ENCODE peak calls at places on chromosomes 11 and 22, in five cellular contexts. G is AG04450, Q is astrocyte of the spinal cord, H is cardiac fibroblast, R is heart right ventricle. Y is an unnamed sample.

GRCh38 chr22:44707752-44708151 is 5.7 kb downstream of the PRR5 start:
- DNase-seq in G (no peak), Q (no peak), H (no peak), R (no peak), Y (no peak)

GRCh38 chr11:28585007-28585406 is 476.8 kb downstream of the METTL15 start:
- DNase-seq in G (no peak), Q (peak), H (peak), R (no peak), Y (peak)

GRCh38 chr22:44683237-44683636 is 18.8 kb upstream of the PRR5 start:
- DNase-seq in G (no peak), Q (no peak), H (no peak), R (no peak), Y (no peak)

GRCh38 chr11:126257764-126258163 is 10.9 kb downstream of the SRPRA start:
- DNase-seq in G (peak), Q (peak), H (peak), R (no peak), Y (no peak)

GRCh38 chr22:47395481-47395880 is 633.0 kb downstream of the TBC1D22A start:
- DNase-seq in G (no peak), Q (peak), H (peak), R (no peak), Y (no peak)

GRCh38 chr11:70671083-70671482 is 272.8 kb downstream of the CTTN start:
- DNase-seq in G (no peak), Q (no peak), H (no peak), R (no peak), Y (no peak)

GRCh38 chr11:75428301-75428724 is 4.7 kb downstream of the KLHL35 start:
- DNase-seq in G (peak), Q (peak), H (peak), R (peak), Y (peak)

GRCh38 chr11:61835663-61836024 is 7.5 kb downstream of the FADS2 start:
- DNase-seq in G (no peak), Q (no peak), H (no peak), R (no peak), Y (no peak)

GRCh38 chr11:79472736-79473536 is 32.1 kb upstream of the TENM4 start:
- DNase-seq in G (no peak), Q (no peak), H (no peak), R (no peak), Y (no peak)

GRCh38 chr11:126072141-126072741 is 9.6 kb upstream of the CDON start:
- DNase-seq in G (no peak), Q (peak), H (no peak), R (no peak), Y (no peak)

GRCh38 chr11:121389651-121390050 is 62.5 kb upstream of the SORL1 start:
- DNase-seq in G (no peak), Q (peak), H (no peak), R (peak), Y (no peak)

GRCh38 chr11:95364324-95365295 is 133.6 kb upstream of the SESN3 start:
- DNase-seq in G (no peak), Q (peak), H (peak), R (no peak), Y (no peak)

GRCh38 chr11:8642226-8642625 is 40.2 kb downstream of the TRIM66 start:
- DNase-seq in G (no peak), Q (no peak), H (no peak), R (no peak), Y (no peak)

GRCh38 chr22:41382610-41383009 is 868 bp downstream of the TEF start:
- DNase-seq in G (no peak), Q (no peak), H (no peak), R (peak), Y (no peak)

GRCh38 chr11:17611503-17612220 is 64.6 kb downstream of the OTOG start:
- DNase-seq in G (no peak), Q (no peak), H (no peak), R (no peak), Y (no peak)

GRCh38 chr11:134063991-134064747 is 4.7 kb upstream of the JAM3 start:
- DNase-seq in G (no peak), Q (no peak), H (no peak), R (no peak), Y (no peak)

GRCh38 chr11:313787-314547 is at the start of gene IFITM1:
- DNase-seq in G (peak), Q (peak), H (peak), R (peak), Y (peak)

GRCh38 chr11:92324890-92325289 is 100.3 kb downstream of the FAT3 start:
- DNase-seq in G (no peak), Q (no peak), H (no peak), R (no peak), Y (no peak)

GRCh38 chr11:78212586-78213371 is 24.1 kb downstream of the USP35 start:
- DNase-seq in G (no peak), Q (peak), H (peak), R (no peak), Y (no peak)

GRCh38 chr11:118908931-118909618 is 16.7 kb downstream of the BCL9L start:
- DNase-seq in G (peak), Q (peak), H (peak), R (peak), Y (peak)

GRCh38 chr11:62752994-62753735 is 795 bp downstream of the ZBTB3 start:
- DNase-seq in G (no peak), Q (no peak), H (no peak), R (no peak), Y (no peak)

GRCh38 chr11:39177678-39178077 is 2281.8 kb downstream of the LRRC4C start:
- DNase-seq in G (no peak), Q (no peak), H (no peak), R (no peak), Y (no peak)

GRCh38 chr11:44088377-44088776 is 7.1 kb upstream of the EXT2 start:
- DNase-seq in G (no peak), Q (no peak), H (no peak), R (no peak), Y (no peak)

GRCh38 chr11:103648670-103649400 is 387.6 kb upstream of the DDI1 start:
- DNase-seq in G (no peak), Q (peak), H (peak), R (no peak), Y (no peak)

GRCh38 chr11:77725433-77725832 is 87.8 kb upstream of the CLNS1A start:
- DNase-seq in G (no peak), Q (no peak), H (no peak), R (no peak), Y (no peak)

GRCh38 chr11:83713701-83714100 is 427.5 kb upstream of the CCDC90B start:
- DNase-seq in G (no peak), Q (peak), H (peak), R (no peak), Y (no peak)

GRCh38 chr11:72072348-72072747 is 8.0 kb downstream of the NUMA1 start:
- DNase-seq in G (peak), Q (peak), H (peak), R (no peak), Y (peak)

GRCh38 chr22:40855960-40856512 is 403 bp downstream of the ST13 start:
- DNase-seq in G (no peak), Q (peak), H (peak), R (peak), Y (no peak)

GRCh38 chr11:45305874-45306623 is 19.9 kb upstream of the SYT13 start:
- DNase-seq in G (no peak), Q (no peak), H (no peak), R (no peak), Y (no peak)

GRCh38 chr22:33898121-33898520 is 22.2 kb downstream of the LARGE1 start:
- DNase-seq in G (no peak), Q (no peak), H (no peak), R (no peak), Y (no peak)

GRCh38 chr22:50296658-50297490 is 10.6 kb downstream of the PLXNB2 start:
- DNase-seq in G (no peak), Q (no peak), H (no peak), R (no peak), Y (no peak)

GRCh38 chr22:42440728-42441127 is 8.5 kb upstream of the NFAM1 start:
- DNase-seq in G (no peak), Q (no peak), H (no peak), R (no peak), Y (no peak)

GRCh38 chr11:67371549-67372231 is 1.7 kb downstream of the CLCF1 start:
- DNase-seq in G (no peak), Q (peak), H (peak), R (no peak), Y (no peak)

GRCh38 chr11:67369801-67370284 is 3.6 kb downstream of the CLCF1 start:
- DNase-seq in G (no peak), Q (peak), H (no peak), R (no peak), Y (no peak)

GRCh38 chr11:67372232-67372992 is 986 bp downstream of the CLCF1 start:
- DNase-seq in G (no peak), Q (no peak), H (no peak), R (no peak), Y (no peak)

GRCh38 chr11:67370351-67371076 is 2.9 kb downstream of the CLCF1 start:
- DNase-seq in G (peak), Q (no peak), H (peak), R (no peak), Y (no peak)

DNA sequence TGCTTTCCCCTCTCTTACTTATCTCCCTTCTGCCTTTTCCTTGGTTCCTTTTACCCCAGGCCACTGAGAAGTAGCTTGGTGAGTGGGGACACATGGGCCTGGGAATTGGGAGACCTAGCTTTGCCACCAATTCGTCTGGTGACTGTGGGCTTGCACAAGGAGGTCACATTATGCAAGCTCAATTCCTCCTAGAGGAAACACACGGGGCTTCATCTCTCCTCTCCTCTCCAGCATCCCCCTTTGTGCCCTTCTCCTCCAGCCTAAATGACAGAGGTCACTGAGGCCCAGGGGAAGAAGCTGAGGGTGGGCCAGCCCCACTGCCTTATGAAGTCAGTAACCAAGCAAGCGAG is 2.2 kb downstream of the CLCF1 start:
- DNase-seq in G (no peak), Q (no peak), H (no peak), R (no peak), Y (no peak)
- TF ChIP-seq CTCF in G (no peak), Q (no peak), H (no peak), R (no peak), Y (no peak)

GRCh38 chr22:29810156-29810555 is 27.9 kb downstream of the ASCC2 start:
- DNase-seq in G (no peak), Q (no peak), H (no peak), R (no peak), Y (no peak)

GRCh38 chr22:29803190-29803589 is 34.9 kb downstream of the ASCC2 start:
- DNase-seq in G (no peak), Q (no peak), H (no peak), R (no peak), Y (no peak)

GRCh38 chr22:29801153-29801552 is 34.0 kb downstream of the UQCR10 start:
- DNase-seq in G (no peak), Q (no peak), H (no peak), R (no peak), Y (no peak)

GRCh38 chr22:29801796-29802195 is 34.6 kb downstream of the UQCR10 start:
- DNase-seq in G (no peak), Q (no peak), H (no peak), R (no peak), Y (no peak)

DNA sequence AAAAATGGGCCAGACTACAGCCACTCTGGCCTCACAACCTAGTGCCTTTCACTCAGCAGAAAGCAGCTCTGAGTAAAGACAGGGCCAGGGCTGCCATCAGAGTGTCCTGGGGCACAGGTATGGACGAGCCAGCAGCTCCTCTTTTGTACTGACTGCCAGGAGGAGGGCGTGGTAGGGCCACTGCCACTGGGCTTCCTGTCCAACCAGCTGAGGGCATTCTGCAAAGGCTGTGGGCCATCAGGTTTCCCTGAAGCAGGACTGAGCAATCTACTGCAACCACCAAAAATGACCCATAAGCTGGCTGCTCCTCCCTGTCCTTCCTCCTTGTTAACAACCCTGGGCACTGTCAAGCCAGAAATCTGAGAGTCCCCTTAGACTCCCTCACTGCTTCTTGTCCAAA is 33.1 kb downstream of the ASCC2 start:
- DNase-seq in G (no peak), Q (no peak), H (no peak), R (no peak), Y (no peak)
- H3K4me3 ChIP-seq in G (no peak), Q (no peak), H (no peak), R (no peak), Y (no peak)

DNA sequence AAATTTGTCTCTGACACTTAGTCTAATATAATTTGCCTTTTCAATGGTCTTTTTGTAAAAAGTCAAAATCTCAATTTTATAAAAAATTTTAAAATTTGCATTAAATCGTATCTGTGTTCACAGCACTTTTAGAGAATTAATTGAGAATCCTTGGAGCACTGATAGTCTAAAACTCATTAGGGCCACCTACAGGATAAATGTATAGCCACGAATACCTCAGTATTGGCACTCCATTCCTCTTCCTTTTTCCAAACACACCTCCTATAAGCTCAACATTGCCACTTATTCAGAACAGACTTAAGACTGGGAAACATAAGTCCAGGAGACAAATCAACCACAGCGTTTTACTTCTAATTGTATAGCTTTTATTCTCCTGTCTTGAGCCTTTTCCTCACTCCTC is 776.0 kb upstream of the ARHGAP42 start:
- DNase-seq in G (no peak), Q (no peak), H (no peak), R (no peak), Y (no peak)
- TF ChIP-seq CTCF in G (no peak), Q (no peak), H (no peak), R (no peak), Y (no peak)

DNA sequence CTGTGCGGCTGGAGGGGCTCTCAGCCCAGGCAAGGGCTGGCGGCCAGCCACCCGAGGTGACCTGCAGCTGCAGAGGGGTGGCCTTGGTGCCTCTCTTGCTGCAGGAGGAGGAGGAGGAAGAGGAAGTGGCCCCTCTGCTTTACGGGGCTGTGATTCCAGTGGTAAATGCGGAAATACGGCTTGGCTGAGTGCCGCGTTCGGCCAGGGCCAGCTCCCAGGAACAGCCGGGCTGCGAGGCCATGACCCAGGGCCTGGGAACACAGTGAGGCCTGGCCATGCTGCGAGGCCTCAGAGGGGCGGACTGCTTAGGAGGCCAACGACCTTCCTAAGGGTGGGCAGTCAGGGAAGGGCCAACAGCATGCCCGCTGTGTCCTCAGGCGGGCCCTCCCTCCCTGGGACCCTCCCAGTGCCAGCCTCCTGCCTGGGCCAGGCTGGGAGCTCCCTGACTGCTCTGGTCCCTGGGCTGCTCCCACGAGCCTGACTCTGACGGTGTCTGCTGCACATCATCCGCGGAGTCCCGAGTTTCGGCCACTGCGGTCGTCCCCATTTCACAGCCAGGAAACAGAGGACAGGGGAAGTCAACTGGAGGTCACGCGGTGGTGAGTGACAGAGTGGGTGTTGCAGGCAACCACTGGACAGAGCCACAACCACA is 20.8 kb upstream of the PPARA start:
- DNase-seq in G (no peak), Q (no peak), H (no peak), R (peak), Y (no peak)
- H3K4me3 ChIP-seq in G (no peak), Q (no peak), H (no peak), R (no peak), Y (no peak)

DNA sequence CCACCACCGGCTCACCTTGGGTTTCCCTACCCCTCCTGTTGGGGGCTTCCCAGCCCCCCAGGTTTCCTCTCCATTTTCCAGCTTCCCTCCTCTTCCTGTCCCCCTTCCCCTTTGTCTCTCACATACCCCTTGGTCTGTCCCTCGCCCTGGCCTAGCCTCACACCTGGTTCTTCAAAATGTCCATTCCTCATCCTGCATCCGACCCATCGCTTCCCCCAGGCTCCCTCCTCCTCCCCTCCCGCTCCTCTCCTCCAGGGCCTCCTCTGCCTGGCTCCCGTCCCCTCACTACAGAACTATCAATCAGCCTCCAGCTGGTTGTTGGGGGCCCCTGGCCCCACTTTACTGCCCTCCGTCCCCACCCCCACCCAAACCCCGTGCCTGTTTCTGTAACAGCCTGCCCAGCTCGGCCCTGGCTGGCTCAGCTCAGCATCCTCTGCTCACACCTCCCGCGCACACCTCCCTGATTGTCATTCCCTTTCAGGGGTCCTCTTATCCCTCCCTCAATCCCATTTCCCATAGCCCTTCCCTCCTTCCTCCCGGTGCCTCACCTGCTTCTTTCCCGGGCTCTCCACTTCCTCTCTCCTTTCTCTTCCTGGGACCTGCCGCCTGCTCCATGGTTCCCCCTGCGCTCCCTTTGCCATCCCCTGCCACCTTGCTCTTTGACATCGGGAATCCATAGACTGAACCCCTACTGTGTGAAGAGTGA is 1.3 kb downstream of the CNIH2 start:
- DNase-seq in G (no peak), Q (no peak), H (no peak), R (no peak), Y (no peak)
- TF ChIP-seq CTCF in G (no peak), Q (no peak), H (no peak), R (no peak), Y (no peak)